ENCODE peak calls at places on chromosome 3, in four cellular contexts. Q is K562, U is HCT116, B is HepG2. Y is an unnamed sample.

GRCh38 chr3:106428565-106428994 is 559.8 kb upstream of the CBLB start:
- DNase-seq in U (no peak), Q (no peak), B (no peak), Y (no peak)

GRCh38 chr3:43691120-43692002 is 623 bp downstream of the ABHD5 start:
- DNase-seq in U (peak; percentile 68), Q (peak; percentile 78), B (peak; percentile 30), Y (no peak)

GRCh38 chr3:192332386-192333291 is 394.7 kb downstream of the FGF12 start:
- DNase-seq in B (no peak), U (no peak), Q (no peak), Y (no peak)

GRCh38 chr3:46632792-46633191 is 20.5 kb downstream of the FAM240A start:
- DNase-seq in U (no peak), B (peak; percentile 30), Q (no peak), Y (no peak)

GRCh38 chr3:179421500-179421899 is 29.8 kb downstream of the GNB4 start:
- DNase-seq in U (no peak), Q (no peak), B (no peak), Y (peak; percentile 4)

GRCh38 chr3:87771338-87772059 is 287.3 kb downstream of the CGGBP1 start:
- DNase-seq in Q (no peak), U (peak; percentile 13), B (peak; percentile 35), Y (peak; percentile 28)

GRCh38 chr3:179731544-179731943 is 78.7 kb downstream of the USP13 start:
- DNase-seq in U (no peak), B (no peak), Q (no peak), Y (no peak)

GRCh38 chr3:126052196-126053058 is 31.5 kb downstream of the SLC41A3 start:
- DNase-seq in B (no peak), Q (no peak), U (no peak), Y (no peak)

GRCh38 chr3:186949281-186949982 is 19.1 kb downstream of the ST6GAL1 start:
- DNase-seq in U (no peak), B (no peak), Q (peak; percentile 83), Y (no peak)

GRCh38 chr3:80285370-80285769 is 517.6 kb upstream of the ROBO1 start:
- DNase-seq in Q (no peak), B (no peak), U (no peak), Y (no peak)

GRCh38 chr3:142239421-142239820 is 14.0 kb upstream of the GK5 start:
- DNase-seq in Q (no peak), B (no peak), U (no peak), Y (no peak)

GRCh38 chr3:308597-309321 is 112.2 kb downstream of the CHL1 start:
- DNase-seq in Q (no peak), B (no peak), U (no peak), Y (no peak)

GRCh38 chr3:179438836-179439235 is 12.4 kb downstream of the GNB4 start:
- DNase-seq in U (no peak), Q (no peak), B (no peak), Y (no peak)

GRCh38 chr3:171851685-171852084 is 8.5 kb downstream of the TMEM212 start:
- DNase-seq in U (peak; percentile 47), B (no peak), Q (no peak), Y (no peak)

GRCh38 chr3:123324880-123325765 is 123.4 kb downstream of the SEC22A start:
- DNase-seq in Q (no peak), U (no peak), B (no peak), Y (no peak)

GRCh38 chr3:171172070-171172469 is 145.6 kb upstream of the SLC2A2 start:
- DNase-seq in U (no peak), B (no peak), Q (peak; percentile 48), Y (no peak)

GRCh38 chr3:145359040-145359439 is 801.9 kb downstream of the PLOD2 start:
- DNase-seq in Q (no peak), B (no peak), U (no peak), Y (no peak)

GRCh38 chr3:194322701-194323174 is 28.4 kb downstream of the CPN2 start:
- DNase-seq in Q (peak; percentile 29), U (peak; percentile 91), B (peak; percentile 50), Y (peak; percentile 93)

GRCh38 chr3:100518983-100519382 is 26.6 kb downstream of the TMEM45A start:
- DNase-seq in Q (no peak), U (no peak), B (no peak), Y (no peak)

GRCh38 chr3:4633078-4634004 is 140.2 kb downstream of the ITPR1 start:
- DNase-seq in B (peak; percentile 52), Q (peak; percentile 32), U (peak; percentile 37), Y (peak; percentile 65)

GRCh38 chr3:40827942-40828688 is 303.4 kb downstream of the ZNF621 start:
- DNase-seq in B (no peak), Q (no peak), U (no peak), Y (no peak)

GRCh38 chr3:152241142-152242067 is 27.3 kb upstream of the MBNL1 start:
- DNase-seq in B (no peak), U (no peak), Q (no peak), Y (no peak)

GRCh38 chr3:140396110-140396509 is 281.8 kb upstream of the TRIM42 start:
- DNase-seq in U (no peak), Q (no peak), B (no peak), Y (no peak)

GRCh38 chr3:155963557-155963956 is 93.1 kb downstream of the GMPS start:
- DNase-seq in U (no peak), Q (no peak), B (no peak), Y (no peak)

GRCh38 chr3:105387122-105387751 is 20.5 kb downstream of the ALCAM start:
- DNase-seq in B (peak; percentile 93), U (no peak), Q (no peak), Y (no peak)

DNA sequence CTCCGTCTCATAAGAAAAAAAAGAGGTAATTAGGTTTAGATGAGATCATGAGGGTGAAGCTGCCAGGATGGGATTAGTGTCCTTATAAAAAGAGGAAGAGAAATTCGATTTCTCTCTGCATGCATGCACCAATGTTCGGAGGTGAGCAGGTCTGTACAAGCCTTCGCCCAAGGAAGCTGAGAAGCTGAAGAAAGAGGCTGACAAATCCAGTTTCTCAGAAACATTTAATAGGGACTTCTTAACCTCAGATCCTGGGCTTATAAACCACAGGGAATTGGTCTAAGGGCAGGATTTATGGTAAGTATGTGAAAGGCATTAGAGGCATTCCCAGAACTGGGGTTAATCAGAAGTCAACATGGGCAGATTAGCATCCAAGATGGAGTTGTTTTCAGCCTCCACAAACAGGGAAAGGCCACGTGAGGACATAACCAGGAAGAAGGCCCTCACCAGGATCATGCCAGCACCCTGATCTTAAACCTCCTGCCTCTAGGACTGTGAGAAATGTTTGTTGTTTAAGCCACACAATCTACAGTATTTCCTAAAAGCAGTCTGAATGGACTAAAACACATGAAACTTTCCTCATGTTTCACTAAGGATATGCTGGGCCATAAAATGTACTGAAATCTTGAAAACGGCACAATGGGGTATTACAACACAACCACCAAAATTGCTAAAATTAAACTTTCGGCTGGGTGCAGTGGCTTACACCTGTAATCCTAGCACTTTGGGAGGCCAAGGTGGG is 11.3 kb downstream of the SHISA5 start:
- DNase-seq in U (no peak), B (no peak), Q (no peak), Y (no peak)
- H3K27ac ChIP-seq in U (no peak overlapping the region), B (no peak overlapping the region), Q (no peak overlapping the region), Y (no peak overlapping the region)

GRCh38 chr3:79012946-79013362 is 754.8 kb downstream of the ROBO1 start:
- DNase-seq in U (no peak), Q (no peak), B (no peak), Y (no peak)

GRCh38 chr3:79012530-79012913 is 755.3 kb downstream of the ROBO1 start:
- DNase-seq in U (no peak), Q (no peak), B (no peak), Y (no peak)

GRCh38 chr3:79016587-79017380 is 751.0 kb downstream of the ROBO1 start:
- DNase-seq in B (no peak), Q (no peak), U (no peak), Y (no peak)

GRCh38 chr3:79018671-79019136 is 749.1 kb downstream of the ROBO1 start:
- DNase-seq in U (no peak), Q (no peak), B (peak; percentile 16), Y (no peak)

DNA sequence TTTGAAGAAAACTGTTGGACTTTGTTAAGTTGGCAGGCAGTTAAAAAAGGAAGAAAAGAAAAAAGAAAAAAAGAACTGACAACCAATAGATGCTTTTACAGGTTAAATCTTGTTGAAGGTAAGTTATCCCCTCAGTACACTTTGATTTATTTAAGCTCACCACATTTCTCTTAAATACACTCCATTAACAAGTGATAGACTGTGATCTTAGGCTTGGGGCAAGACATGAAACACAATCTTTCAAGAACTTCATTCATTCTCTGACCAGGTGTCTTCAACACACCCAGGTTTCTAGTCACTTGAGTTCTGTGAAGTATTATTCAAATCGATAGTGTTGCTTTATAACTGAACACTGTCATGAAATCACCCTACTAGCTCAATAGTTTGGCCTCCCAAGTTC is 751.9 kb downstream of the ROBO1 start:
- DNase-seq in U (no peak), B (no peak), Q (no peak), Y (no peak)
- H3K4me3 ChIP-seq in U (no peak overlapping the region), B (peak overlapping the region; percentile 98), Q (no peak overlapping the region), Y (peak overlapping the region; percentile 30)

DNA sequence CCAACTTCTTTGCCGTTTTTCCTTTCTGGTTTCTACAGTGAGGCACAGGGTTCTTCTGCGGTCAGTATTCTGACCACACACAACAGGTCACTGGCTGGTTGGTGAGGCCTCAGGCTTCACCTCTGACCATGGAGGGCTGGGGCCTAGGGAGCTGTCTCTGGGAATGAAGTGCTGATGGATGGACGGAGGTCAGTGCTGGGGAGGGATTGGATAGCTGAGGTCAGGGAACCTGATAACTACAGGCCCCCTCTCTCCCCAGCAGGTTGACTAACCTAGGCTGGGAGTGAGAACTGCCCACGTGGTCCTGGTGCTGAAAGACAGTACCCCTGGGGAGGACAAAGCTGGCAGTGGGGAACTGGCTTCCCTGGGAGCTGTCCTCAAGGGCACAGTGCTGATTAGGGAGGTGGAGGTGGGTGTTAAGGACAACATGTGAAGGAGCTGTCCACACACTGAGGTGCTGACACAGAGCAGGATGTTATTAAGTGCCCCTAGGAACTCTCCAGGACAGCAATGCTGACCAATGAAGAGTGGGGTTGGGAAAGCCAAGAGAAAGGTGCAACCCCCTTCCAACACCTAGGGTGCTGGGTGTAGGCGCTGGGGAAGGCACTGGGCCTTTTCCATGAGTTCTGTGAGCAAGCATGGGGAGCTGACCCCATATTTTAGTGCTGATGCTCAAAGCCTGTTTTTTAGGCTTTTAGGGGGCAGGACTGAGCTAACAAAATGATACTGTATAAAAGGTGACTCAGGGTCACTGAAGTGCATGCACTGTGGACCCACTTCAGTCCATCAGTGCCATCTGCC is 45.2 kb downstream of the ATP2B2 start:
- DNase-seq in Q (peak; percentile 90), U (peak; percentile 62), B (peak; percentile 73), Y (no peak)
- TF ChIP-seq TCF7L2 in Q (no peak), U (no peak), B (no peak), Y (no peak)

GRCh38 chr3:124364230-124365022 is 365.8 kb upstream of the UMPS start:
- DNase-seq in U (no peak), Q (no peak), B (no peak), Y (no peak)
- H3K27ac ChIP-seq in U (no peak overlapping the region), Q (no peak overlapping the region), B (no peak overlapping the region), Y (no peak overlapping the region)

DNA sequence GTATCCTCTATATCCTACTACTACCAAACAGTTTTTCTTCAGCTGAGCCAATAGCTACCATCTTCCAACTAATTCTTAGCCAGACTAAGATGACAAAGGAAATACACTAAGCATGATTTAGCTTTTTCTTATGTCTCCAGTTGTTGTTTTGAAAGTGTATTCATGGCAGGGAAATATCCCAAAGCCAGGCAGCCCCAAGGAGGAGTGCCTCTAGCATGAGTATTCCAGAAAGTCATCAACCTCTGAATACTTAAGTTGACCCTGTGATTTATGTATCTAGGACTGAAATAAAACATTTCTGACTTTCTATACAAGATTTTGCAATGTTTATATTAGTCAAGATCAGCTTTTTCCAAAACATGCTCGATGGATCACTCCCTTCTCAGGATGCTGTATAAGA is 449.1 kb downstream of the IL5RA start:
- DNase-seq in Q (no peak), U (no peak), B (no peak), Y (no peak)
- H3K4me3 ChIP-seq in Q (no peak overlapping the region), U (no peak overlapping the region), B (no peak overlapping the region), Y (no peak overlapping the region)

GRCh38 chr3:134369231-134369741 is 5.0 kb downstream of the AMOTL2 start:
- DNase-seq in B (no peak), Q (no peak), U (no peak), Y (no peak)
- TF ChIP-seq TCF7L2 in B (no peak), Q (no peak), U (no peak), Y (no peak)

Y was measured in Panc1.